ENCODE peak calls at places on chromosomes 13 and 19, in five cellular contexts. M, Q, H, U and O are unnamed samples.

GRCh38 chr19:17244618-17245534 is 843 bp downstream of the NR2F6 start:
- DNase-seq in M (no peak), Q (no peak), H (no peak), U (no peak), O (peak)

GRCh38 chr13:74047925-74048324 is 86.3 kb downstream of the KLF12 start:
- DNase-seq in M (no peak), Q (no peak), H (no peak), U (no peak), O (no peak)

GRCh38 chr19:51098366-51099069 is 9.7 kb downstream of the CTU1 start:
- DNase-seq in M (no peak), Q (no peak), H (no peak), U (no peak), O (no peak)

GRCh38 chr19:41792513-41793413 is 3.6 kb upstream of the CEACAM3 start:
- DNase-seq in M (peak), Q (no peak), H (peak), U (peak), O (peak)

GRCh38 chr19:54439174-54439851 is 9.7 kb upstream of the LENG8 start:
- DNase-seq in M (no peak), Q (no peak), H (no peak), U (no peak), O (peak)

GRCh38 chr19:322616-323015 is 22.0 kb downstream of the MIER2 start:
- DNase-seq in M (no peak), Q (peak), H (no peak), U (no peak), O (no peak)

GRCh38 chr19:44754743-44755066 is 6.2 kb downstream of the BCL3 start:
- DNase-seq in M (no peak), Q (no peak), H (no peak), U (no peak), O (no peak)

GRCh38 chr13:53004605-53005004 is 24.0 kb upstream of the OLFM4 start:
- DNase-seq in M (no peak), Q (no peak), H (no peak), U (no peak), O (no peak)

GRCh38 chr19:44719262-44719701 is 20.3 kb downstream of the CEACAM16 start:
- DNase-seq in M (no peak), Q (no peak), H (no peak), U (no peak), O (no peak)

GRCh38 chr19:46670874-46671273 is 9.9 kb upstream of the DACT3 start:
- DNase-seq in M (no peak), Q (no peak), H (no peak), U (peak), O (no peak)

GRCh38 chr13:88051746-88052482 is 380.7 kb downstream of the SLITRK5 start:
- DNase-seq in M (no peak), Q (no peak), H (no peak), U (no peak), O (no peak)

GRCh38 chr13:64912141-64912540 is 2318.0 kb downstream of the PCDH9 start:
- DNase-seq in M (no peak), Q (no peak), H (no peak), U (peak), O (no peak)

GRCh38 chr19:18156841-18157464 is 4.0 kb downstream of the PIK3R2 start:
- DNase-seq in M (peak), Q (peak), H (no peak), U (peak), O (peak)

GRCh38 chr13:59088716-59089115 is 1075.0 kb downstream of the DIAPH3 start:
- DNase-seq in M (no peak), Q (no peak), H (no peak), U (peak), O (no peak)

GRCh38 chr13:33872005-33872351 is 54.0 kb downstream of the RFC3 start:
- DNase-seq in M (no peak), Q (no peak), H (no peak), U (no peak), O (no peak)

GRCh38 chr19:2079076-2079864 is 16.9 kb downstream of the MOB3A start:
- DNase-seq in M (no peak), Q (no peak), H (no peak), U (no peak), O (no peak)

GRCh38 chr19:2077398-2077797 is 18.7 kb downstream of the MOB3A start:
- DNase-seq in M (no peak), Q (no peak), H (no peak), U (no peak), O (no peak)

GRCh38 chr19:2079865-2080301 is 16.2 kb downstream of the MOB3A start:
- DNase-seq in M (no peak), Q (no peak), H (no peak), U (no peak), O (no peak)

GRCh38 chr19:2076481-2077082 is 19.5 kb downstream of the MOB3A start:
- DNase-seq in M (no peak), Q (no peak), H (no peak), U (no peak), O (no peak)

DNA sequence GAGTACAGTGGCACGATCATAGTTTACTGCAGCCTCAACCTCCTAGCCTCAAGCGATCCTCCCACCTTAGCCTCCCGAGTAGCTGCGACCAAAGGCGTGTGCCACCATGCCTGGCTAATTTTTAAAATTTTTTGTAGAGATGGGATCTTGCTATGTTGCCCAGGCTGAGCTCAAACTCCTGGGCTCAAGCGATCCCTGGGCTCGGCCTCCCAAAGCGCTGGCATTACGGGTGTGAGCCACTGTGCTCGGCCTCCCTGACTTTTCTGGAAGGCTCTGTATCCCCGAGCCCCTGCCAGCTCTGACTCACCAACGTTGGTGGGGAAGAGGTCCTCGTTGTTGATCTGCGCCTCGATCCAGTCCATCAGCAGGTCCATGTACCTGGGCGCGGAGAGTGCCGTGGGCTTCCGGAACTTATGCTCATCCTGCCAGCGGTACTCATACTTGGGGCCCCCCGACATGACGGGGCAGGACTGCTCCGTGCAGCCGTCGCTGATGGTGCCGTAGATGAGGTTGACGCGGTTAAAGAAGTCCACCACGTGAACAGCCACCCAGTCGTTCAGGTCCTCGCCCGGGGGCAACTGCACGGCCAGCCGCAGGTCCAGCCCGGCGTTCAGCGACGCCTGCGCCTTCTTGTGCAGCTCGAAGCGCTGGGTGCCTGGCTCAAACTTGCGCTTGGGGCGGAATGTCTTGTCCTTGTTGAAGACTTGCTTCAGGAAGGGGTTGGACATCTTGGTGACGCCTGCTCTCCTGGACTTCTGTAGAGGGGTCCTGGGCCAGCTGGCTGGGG is 18.1 kb downstream of the MOB3A start:
- DNase-seq in M (no peak), Q (no peak), H (no peak), U (no peak), O (no peak)
- TF ChIP-seq POLR2A in M (no peak), Q (no peak), H (no peak), U (no peak), O (no peak)

DNA sequence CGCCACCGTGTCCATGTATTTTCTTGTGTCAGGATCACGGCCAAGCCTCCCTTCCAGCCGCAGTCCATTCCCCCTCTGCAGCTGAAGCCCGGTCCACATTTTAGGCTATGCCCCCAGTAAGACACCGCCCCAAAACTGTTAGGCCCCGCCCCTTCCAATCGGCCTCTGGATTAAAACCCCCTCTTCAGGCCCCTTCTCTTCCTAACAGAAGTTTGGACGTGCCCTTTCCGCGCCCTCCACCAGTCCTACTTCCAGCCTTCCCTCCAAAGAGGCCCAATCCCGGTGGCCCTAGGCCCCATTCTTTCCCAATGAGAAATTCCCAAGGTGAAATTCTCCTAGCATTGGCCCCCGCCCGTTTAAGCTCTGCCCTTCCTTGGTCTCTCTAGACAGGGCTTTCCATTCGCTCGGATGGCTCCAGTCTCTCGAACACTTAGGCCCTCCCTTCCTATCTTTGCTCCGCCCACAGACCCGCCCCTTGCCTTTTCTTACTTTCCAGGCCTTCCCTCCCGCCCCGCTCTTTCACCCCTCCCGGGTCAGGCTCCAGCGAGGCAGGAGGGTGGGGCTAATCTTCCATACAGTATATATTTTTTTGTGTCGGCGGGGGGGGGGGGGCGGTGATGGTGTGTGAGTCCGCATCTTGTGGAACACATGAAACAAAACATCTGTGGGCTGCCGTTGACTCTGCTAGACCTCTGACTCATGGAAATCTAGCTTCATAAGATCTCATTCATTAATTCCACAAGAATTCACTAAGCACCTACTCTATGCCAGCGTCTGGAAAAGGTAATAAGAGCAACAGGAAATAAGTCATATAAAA is 13.6 kb downstream of the LTBP4 start:
- DNase-seq in M (peak), Q (peak), H (peak), U (peak), O (peak)
- TF ChIP-seq POLR2A in M (no peak), Q (no peak), H (peak), U (peak), O (no peak)

DNA sequence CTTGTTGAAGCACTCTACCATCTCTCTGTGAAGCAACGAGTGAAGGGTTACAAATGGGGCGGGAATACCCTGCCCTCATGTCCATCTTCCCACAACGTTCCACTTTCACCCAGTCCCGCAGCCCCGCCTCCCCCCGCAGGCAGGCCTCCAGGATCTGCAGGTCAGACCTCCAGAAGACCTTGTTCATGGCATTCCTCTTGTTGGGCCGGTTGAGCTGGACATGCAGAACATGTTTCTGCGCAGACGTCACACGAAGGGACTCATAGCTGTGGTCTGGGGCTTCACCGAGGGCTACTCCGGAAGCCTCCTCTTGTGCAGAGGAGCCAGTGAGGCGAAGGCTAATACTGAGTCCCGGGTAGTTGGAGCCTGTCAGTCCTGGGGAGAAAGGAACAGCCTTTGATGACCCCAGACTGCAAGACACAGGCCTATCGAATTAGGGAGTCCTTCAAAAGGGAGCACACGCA is 420 bp downstream of the ECH1 start:
- DNase-seq in M (peak), Q (no peak), H (peak), U (peak), O (peak)
- TF ChIP-seq POLR2A in M (no peak), Q (no peak), H (peak), U (no peak), O (no peak)

GRCh38 chr13:96533408-96533807 is 443.5 kb downstream of the HS6ST3 start:
- DNase-seq in M (no peak), Q (no peak), H (no peak), U (no peak), O (no peak)
- TF ChIP-seq POLR2A in M (no peak), Q (no peak), H (no peak), U (no peak), O (no peak)

GRCh38 chr19:2167896-2168618 is 4.3 kb downstream of the DOT1L start:
- DNase-seq in M (no peak), Q (peak), H (peak), U (peak), O (peak)
- TF ChIP-seq POLR2A in M (no peak), Q (no peak), H (no peak), U (no peak), O (no peak)

GRCh38 chr13:80040977-80041310 is 300.0 kb downstream of the SPRY2 start:
- DNase-seq in M (no peak), Q (no peak), H (no peak), U (no peak), O (no peak)

GRCh38 chr13:80038371-80038770 is 302.6 kb downstream of the SPRY2 start:
- DNase-seq in M (no peak), Q (no peak), H (no peak), U (no peak), O (no peak)

GRCh38 chr13:80039000-80039399 is 301.9 kb downstream of the SPRY2 start:
- DNase-seq in M (no peak), Q (no peak), H (no peak), U (no peak), O (no peak)

GRCh38 chr13:80037505-80037888 is 303.4 kb downstream of the SPRY2 start:
- DNase-seq in M (peak), Q (no peak), H (no peak), U (peak), O (no peak)

DNA sequence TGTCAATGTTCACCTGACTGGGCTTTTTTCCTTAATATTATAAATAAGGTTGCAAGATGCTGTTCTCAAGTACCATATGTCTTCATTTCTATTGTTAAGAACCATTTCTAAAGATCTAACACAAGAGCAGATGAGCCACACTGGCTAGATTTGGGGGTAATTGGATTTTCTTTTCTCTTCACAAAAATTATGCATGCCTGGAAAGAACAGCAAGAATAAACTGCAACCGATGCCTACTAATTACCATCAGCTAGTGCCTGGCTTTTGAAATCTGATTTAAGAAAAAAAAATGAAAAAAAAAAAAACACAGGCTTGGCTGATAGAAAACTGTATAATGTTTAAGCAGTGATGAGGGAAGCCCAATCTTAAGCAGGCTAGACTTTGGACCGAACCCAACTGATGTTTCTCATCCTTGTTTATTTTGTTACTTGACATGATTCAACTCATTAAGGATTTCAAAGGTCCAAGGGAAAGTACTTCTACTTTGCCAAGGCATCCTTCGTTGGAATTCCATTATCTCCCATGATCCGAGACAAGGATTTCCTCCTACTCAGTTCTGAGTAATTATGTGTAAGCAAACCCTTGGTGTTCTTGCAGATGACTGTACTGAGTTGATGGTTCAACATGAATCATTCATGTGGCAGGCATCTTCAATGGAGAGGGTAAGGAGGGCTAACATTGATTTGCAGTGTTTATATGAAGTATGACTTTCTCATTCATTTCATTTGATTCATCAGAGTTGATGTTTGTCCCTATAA is 300.5 kb downstream of the SPRY2 start:
- DNase-seq in M (peak), Q (no peak), H (no peak), U (peak), O (no peak)
- TF ChIP-seq POLR2A in M (no peak), Q (no peak), H (no peak), U (no peak), O (no peak)

DNA sequence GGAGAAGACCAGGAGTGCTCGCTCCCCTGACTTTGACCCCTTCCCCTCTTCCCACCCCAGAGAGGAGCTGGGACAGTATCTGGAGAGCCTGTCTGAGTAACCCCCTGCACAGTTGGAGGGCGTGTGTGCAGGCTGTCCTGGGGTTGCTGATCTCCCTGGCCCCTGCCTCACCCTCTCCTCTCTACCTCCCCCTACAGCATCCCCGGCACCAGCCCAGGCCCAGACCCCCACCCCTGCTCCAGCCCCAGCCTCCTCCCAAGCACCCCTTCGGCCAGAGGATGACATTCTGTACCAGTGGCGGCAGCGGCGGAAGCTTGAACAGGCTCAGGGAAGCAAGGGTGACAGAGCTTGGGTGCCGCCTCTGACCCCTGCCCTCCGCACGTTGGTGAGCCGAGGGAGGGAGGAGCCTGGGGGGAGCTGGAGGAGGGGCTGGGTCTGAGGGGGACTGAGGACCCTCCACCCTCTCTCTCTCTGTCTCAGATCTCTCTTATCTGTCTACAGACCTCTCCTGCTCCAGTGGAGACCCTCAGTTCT is 8.7 kb downstream of the PROSER3 start:
- DNase-seq in M (no peak), Q (no peak), H (no peak), U (no peak), O (no peak)
- TF ChIP-seq POLR2A in M (no peak), Q (no peak), H (no peak), U (no peak), O (no peak)

DNA sequence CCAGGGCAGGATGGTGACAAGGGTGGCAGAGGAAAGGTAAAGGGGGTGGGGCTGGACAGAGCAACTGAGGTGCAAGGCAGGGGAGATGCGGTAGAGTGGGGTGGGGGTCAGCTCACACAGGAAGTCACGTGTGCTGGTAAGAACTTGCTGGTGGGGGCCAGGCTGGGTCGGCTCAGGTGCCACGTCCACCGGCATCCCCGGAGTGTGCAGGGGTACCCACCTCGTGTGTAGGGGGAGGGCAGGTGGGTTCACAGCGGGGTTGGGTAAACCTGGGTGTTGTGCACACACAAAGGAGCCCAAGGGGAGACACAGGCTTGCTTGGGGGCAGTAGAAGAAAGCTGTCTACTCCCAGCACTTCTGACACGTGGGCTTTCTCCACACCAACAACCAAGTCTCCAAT is 2.9 kb downstream of the ZNF835 start:
- DNase-seq in M (no peak), Q (peak), H (no peak), U (no peak), O (no peak)
- TF ChIP-seq POLR2A in M (no peak), Q (no peak), H (no peak), U (no peak), O (no peak)

GRCh38 chr13:100333141-100333540 is 244.2 kb downstream of the PCCA start:
- DNase-seq in M (no peak), Q (no peak), H (no peak), U (no peak), O (no peak)
- TF ChIP-seq POLR2A in M (no peak), Q (no peak), H (no peak), U (no peak), O (no peak)